ENCODE peak calls at places on chromosomes 3 and 15, in six cellular contexts. A is NCI-H1417 treated with DMSO at 0.1 percent for 48 hours; X is midbrain; V is NCI-H1436; Q is activated CD4-positive, alpha-beta T cell treated with anti-CD3 and anti-CD28 coated beads, Interleukin-2, amount 50 U/mL, for 48 hours; T is NCI-H226. U is an unnamed sample.

GRCh38 chr15:90680371-90680935 is 36.7 kb upstream of the BLM start:
- DNase-seq in A (no peak), X (no peak), V (no peak), Q (no peak), T (peak), U (no peak)

GRCh38 chr3:99674086-99674789 is 35.8 kb downstream of the COL8A1 start:
- DNase-seq in A (no peak), X (no peak), V (no peak), Q (no peak), T (peak), U (no peak)

GRCh38 chr3:133467780-133468179 is 67.9 kb downstream of the BFSP2 start:
- DNase-seq in A (no peak), X (no peak), V (no peak), Q (no peak), T (no peak), U (no peak)

GRCh38 chr15:90857883-90858443 is 10.4 kb upstream of the FURIN start:
- DNase-seq in A (no peak), X (no peak), V (no peak), Q (no peak), T (no peak), U (no peak)

GRCh38 chr3:127546517-127546916 is 44.0 kb downstream of the TPRA1 start:
- DNase-seq in A (no peak), X (no peak), V (no peak), Q (no peak), T (no peak), U (no peak)

GRCh38 chr3:153050978-153051377 is 111.0 kb upstream of the RAP2B start:
- DNase-seq in A (no peak), X (no peak), V (no peak), Q (no peak), T (no peak), U (no peak)

GRCh38 chr3:45832691-45833090 is 9.2 kb downstream of the LZTFL1 start:
- DNase-seq in A (no peak), X (no peak), V (no peak), Q (no peak), T (no peak), U (no peak)

GRCh38 chr3:23915537-23916108 is 1.2 kb downstream of the NKIRAS1 start:
- DNase-seq in A (no peak), X (no peak), V (no peak), Q (no peak), T (no peak), U (no peak)

GRCh38 chr15:96333194-96334016 is 2.9 kb downstream of the NR2F2 start:
- DNase-seq in A (no peak), X (no peak), V (no peak), Q (no peak), T (peak), U (peak)

GRCh38 chr3:50269460-50269859 is 513 bp downstream of the SEMA3B start:
- DNase-seq in A (no peak), X (no peak), V (no peak), Q (no peak), T (no peak), U (no peak)

GRCh38 chr15:48625126-48625525 is 20.4 kb downstream of the FBN1 start:
- DNase-seq in A (no peak), X (no peak), V (no peak), Q (no peak), T (no peak), U (no peak)

GRCh38 chr15:52466134-52466701 is 62.5 kb downstream of the MYO5A start:
- DNase-seq in A (no peak), X (peak), V (no peak), Q (peak), T (no peak), U (no peak)

GRCh38 chr3:63228087-63228486 is 50.0 kb upstream of the SYNPR start:
- DNase-seq in A (no peak), X (no peak), V (no peak), Q (no peak), T (no peak), U (no peak)

GRCh38 chr15:35298509-35298908 is 213.4 kb upstream of the NANOGP8 start:
- DNase-seq in A (no peak), X (no peak), V (no peak), Q (no peak), T (no peak), U (no peak)

GRCh38 chr3:100108464-100109079 is 5.7 kb downstream of the FILIP1L start:
- DNase-seq in A (no peak), X (no peak), V (no peak), Q (no peak), T (no peak), U (no peak)

GRCh38 chr3:172456404-172456803 is 8.1 kb upstream of the GHSR start:
- DNase-seq in A (no peak), X (no peak), V (no peak), Q (no peak), T (no peak), U (no peak)

GRCh38 chr3:42189746-42190145 is 76.2 kb downstream of the CCK start:
- DNase-seq in A (no peak), X (no peak), V (no peak), Q (no peak), T (no peak), U (no peak)

GRCh38 chr15:62390793-62391543 is 225.9 kb upstream of the C2CD4B start:
- DNase-seq in A (no peak), X (peak), V (no peak), Q (peak), T (peak), U (peak)

GRCh38 chr15:58469432-58470353 is 37.9 kb downstream of the LIPC start:
- DNase-seq in A (no peak), X (no peak), V (no peak), Q (no peak), T (peak), U (no peak)

GRCh38 chr15:56963126-56963525 is 44.7 kb downstream of the TCF12 start:
- DNase-seq in A (no peak), X (no peak), V (no peak), Q (no peak), T (no peak), U (no peak)

GRCh38 chr3:122555275-122556071 is 8.6 kb downstream of the PARP9 start:
- DNase-seq in A (no peak), X (no peak), V (no peak), Q (no peak), T (peak), U (no peak)

GRCh38 chr3:81643721-81644120 is 117.7 kb downstream of the GBE1 start:
- DNase-seq in A (no peak), X (peak), V (peak), Q (no peak), T (no peak), U (peak)

GRCh38 chr3:165070682-165071081 is 7.6 kb downstream of the SI start:
- DNase-seq in A (no peak), X (no peak), V (no peak), Q (no peak), T (no peak), U (no peak)

GRCh38 chr3:104825116-104825515 is 541.6 kb upstream of the ALCAM start:
- DNase-seq in A (peak), X (no peak), V (no peak), Q (no peak), T (no peak), U (peak)

GRCh38 chr3:56144792-56145191 is 323.5 kb downstream of the ERC2 start:
- DNase-seq in A (no peak), X (no peak), V (no peak), Q (no peak), T (no peak), U (no peak)

GRCh38 chr3:133293397-133294107 is 106.3 kb upstream of the BFSP2 start:
- DNase-seq in A (no peak), X (no peak), V (peak), Q (no peak), T (no peak), U (peak)

GRCh38 chr3:194888916-194889315 is 203.2 kb downstream of the FAM43A start:
- DNase-seq in A (no peak), X (no peak), V (no peak), Q (no peak), T (no peak), U (no peak)

GRCh38 chr3:175940881-175941280 is 1081.7 kb downstream of the NAALADL2 start:
- DNase-seq in A (no peak), X (no peak), V (no peak), Q (no peak), T (no peak), U (no peak)

GRCh38 chr15:67067161-67067853 is 1.9 kb downstream of the SMAD3 start:
- DNase-seq in A (no peak), X (no peak), V (no peak), Q (no peak), T (peak), U (no peak)

GRCh38 chr3:151432624-151433372 is 28.1 kb downstream of the IGSF10 start:
- DNase-seq in A (no peak), X (no peak), V (no peak), Q (no peak), T (no peak), U (no peak)

GRCh38 chr3:171715155-171715554 is 95.1 kb downstream of the PLD1 start:
- DNase-seq in A (no peak), X (no peak), V (no peak), Q (no peak), T (no peak), U (no peak)

GRCh38 chr3:119084371-119085069 is 49.9 kb upstream of the IGSF11 start:
- DNase-seq in A (no peak), X (no peak), V (no peak), Q (no peak), T (peak), U (no peak)

GRCh38 chr3:71846189-71846588 is 61.2 kb upstream of the PROK2 start:
- DNase-seq in A (no peak), X (no peak), V (no peak), Q (no peak), T (no peak), U (no peak)

GRCh38 chr3:197501879-197502620 is 53.7 kb downstream of the BDH1 start:
- DNase-seq in A (no peak), X (peak), V (peak), Q (peak), T (peak), U (peak)

GRCh38 chr3:104856743-104857142 is 510.0 kb upstream of the ALCAM start:
- DNase-seq in A (no peak), X (no peak), V (no peak), Q (no peak), T (no peak), U (no peak)

U was measured in NCI-H1092.